ENCODE peak calls at places on chromosomes 7 and 10, in seven cellular contexts. V is IMR-90, Y is A549, K is HCT116, W is prostate gland, M is right lobe of liver, S is heart left ventricle. P is an unnamed sample.

GRCh38 chr7:48255046-48255445 is 83.8 kb downstream of the ABCA13 start:
- DNase-seq in V (peak), S (no peak), Y (no peak), W (no peak), M (no peak), K (no peak), P (no peak)

GRCh38 chr7:74424291-74424880 is 29.3 kb upstream of the GTF2IRD1 start:
- DNase-seq in W (no peak), K (no peak), V (no peak), M (no peak), S (no peak), Y (no peak), P (no peak)

GRCh38 chr7:131034166-131034881 is 293.4 kb upstream of the MKLN1 start:
- DNase-seq in M (no peak), S (no peak), Y (no peak), W (no peak), K (no peak), V (no peak), P (no peak)

GRCh38 chr7:114663502-114663901 is 248.9 kb downstream of the FOXP2 start:
- DNase-seq in K (peak), Y (no peak), W (no peak), S (no peak), M (no peak), V (peak), P (no peak)

GRCh38 chr10:123398180-123398591 is 244.0 kb downstream of the BUB3 start:
- DNase-seq in W (no peak), S (no peak), V (no peak), Y (no peak), M (no peak), K (no peak), P (no peak)

GRCh38 chr7:135976312-135977019 is 693 bp downstream of the MTPN start:
- DNase-seq in W (no peak), K (peak), Y (peak), V (peak), S (peak), M (peak), P (no peak)

GRCh38 chr10:95758351-95759025 is 2.5 kb downstream of the ENTPD1 start:
- DNase-seq in W (no peak), M (no peak), K (no peak), S (no peak), Y (no peak), V (peak), P (no peak)

GRCh38 chr10:120460191-120460590 is 3.2 kb downstream of the PLPP4 start:
- DNase-seq in V (no peak), K (no peak), W (no peak), M (no peak), Y (no peak), S (no peak), P (no peak)

GRCh38 chr7:44977304-44977858 is 1.4 kb downstream of the MYO1G start:
- DNase-seq in S (no peak), V (no peak), K (no peak), W (no peak), M (no peak), Y (no peak), P (no peak)

GRCh38 chr7:82443044-82443800 is at the start of gene CACNA2D1:
- DNase-seq in M (no peak), K (no peak), W (peak), V (no peak), Y (peak), S (peak), P (no peak)

GRCh38 chr10:13399236-13399635 is 51.1 kb upstream of the SEPHS1 start:
- DNase-seq in K (no peak), W (no peak), V (no peak), Y (no peak), M (no peak), S (no peak), P (no peak)

GRCh38 chr7:94565247-94565894 is 55.8 kb downstream of the CASD1 start:
- DNase-seq in M (no peak), V (no peak), W (no peak), S (no peak), K (no peak), Y (no peak), P (no peak)
- TF ChIP-seq POLR2A in M (no peak), V (no peak), W (no peak), S (no peak), K (no peak), Y (no peak), P (no peak)

DNA sequence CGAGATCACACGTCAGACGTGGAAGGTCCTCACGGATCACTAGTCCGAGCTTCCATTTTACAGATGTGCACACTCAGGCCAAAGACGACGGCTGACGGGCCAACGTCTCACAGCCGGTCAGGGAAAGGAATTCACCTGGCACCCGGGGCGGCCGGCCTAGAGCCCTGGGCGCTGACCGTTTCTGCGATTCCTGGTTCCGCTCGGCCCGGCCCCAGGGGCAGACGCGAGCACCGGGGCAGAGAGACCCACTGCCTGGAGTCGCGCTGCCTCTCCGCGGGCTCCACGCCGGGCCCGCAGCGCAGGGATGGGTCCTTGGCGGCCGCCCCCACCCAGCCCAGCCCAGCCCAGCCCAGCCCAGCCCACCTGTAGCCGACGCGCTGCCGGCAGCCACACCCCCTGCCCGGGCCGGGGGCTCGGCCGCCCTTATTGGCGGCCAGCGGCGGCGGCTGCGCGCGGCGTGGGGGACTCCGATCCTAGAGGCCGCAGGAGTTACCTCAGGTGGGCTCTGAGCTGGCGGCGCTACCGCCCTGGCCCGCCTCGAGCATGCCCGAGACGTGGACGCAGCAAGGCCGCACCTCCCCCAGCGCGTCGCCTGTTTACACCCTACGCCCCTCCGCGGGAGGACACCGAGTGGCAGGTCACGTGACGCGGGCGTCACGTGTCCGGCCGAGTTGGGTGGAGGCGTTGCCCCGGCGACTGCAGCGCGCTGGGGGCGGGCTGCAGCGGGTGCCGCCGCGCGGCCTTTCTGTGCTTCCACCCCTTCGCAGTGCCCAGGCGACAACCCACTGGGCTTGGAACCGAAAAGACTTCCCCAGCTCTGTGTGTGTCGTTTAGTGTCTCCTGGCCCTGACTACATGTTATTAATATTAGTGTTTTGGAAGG is 78.1 kb downstream of the ZFAND4 start:
- DNase-seq in W (peak), S (peak), M (peak), V (peak), K (peak), Y (peak), P (peak)
- TF ChIP-seq CTCF in W (peak), S (no peak), M (no peak), V (peak), K (no peak), Y (no peak), P (peak)

GRCh38 chr7:150367187-150367510 is 1.5 kb upstream of the REPIN1 start:
- DNase-seq in V (no peak), W (no peak), Y (no peak), K (no peak), M (no peak), S (no peak), P (no peak)

GRCh38 chr7:150368884-150369739 is 490 bp downstream of the REPIN1 start:
- DNase-seq in W (peak), V (peak), Y (peak), M (peak), S (peak), K (peak), P (peak)

GRCh38 chr7:150365673-150366398 is 2.8 kb upstream of the REPIN1 start:
- DNase-seq in M (no peak), Y (no peak), W (no peak), S (no peak), V (no peak), K (no peak), P (no peak)

GRCh38 chr7:150368098-150368883 is at the start of gene REPIN1:
- DNase-seq in K (peak), Y (peak), V (peak), W (peak), S (peak), M (peak), P (peak)

DNA sequence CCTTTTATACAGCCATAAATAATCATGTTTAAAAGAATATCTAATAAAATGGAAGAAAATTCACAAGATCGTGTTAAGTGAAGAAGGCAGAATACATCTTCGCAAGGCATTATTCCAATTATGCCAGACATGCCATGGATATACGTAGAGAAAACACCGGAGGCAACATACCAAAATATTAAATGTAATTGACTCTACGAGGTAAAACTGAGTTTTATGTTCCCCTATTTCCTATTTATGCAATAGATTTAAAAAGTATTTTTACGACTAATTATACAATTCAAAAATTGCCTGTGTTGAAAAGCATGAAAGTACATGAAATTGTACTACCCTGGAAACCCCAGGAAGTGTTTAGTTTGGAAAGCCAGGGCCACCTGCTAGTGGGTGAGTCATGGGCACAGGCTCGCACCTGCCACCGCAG is 935 bp upstream of the REPIN1 start:
- DNase-seq in V (peak), M (no peak), K (no peak), S (no peak), Y (peak), W (no peak), P (no peak)
- H3K27ac ChIP-seq in V (peak), M (peak), K (peak), S (peak), Y (peak), W (peak), P (peak)

GRCh38 chr7:100888529-100888987 is 957 bp downstream of the UFSP1 start:
- DNase-seq in W (no peak), Y (no peak), V (no peak), K (no peak), M (no peak), S (no peak), P (no peak)

GRCh38 chr7:100887955-100888481 is 1.5 kb downstream of the UFSP1 start:
- DNase-seq in Y (no peak), W (no peak), S (no peak), M (no peak), K (no peak), V (no peak), P (no peak)

GRCh38 chr7:100889761-100890639 is 485 bp upstream of the UFSP1 start:
- DNase-seq in V (peak), K (peak), W (peak), S (peak), M (peak), Y (peak), P (peak)

GRCh38 chr7:100890640-100891521 is 1.4 kb upstream of the UFSP1 start:
- DNase-seq in W (no peak), Y (no peak), K (no peak), V (no peak), M (no peak), S (no peak), P (no peak)

DNA sequence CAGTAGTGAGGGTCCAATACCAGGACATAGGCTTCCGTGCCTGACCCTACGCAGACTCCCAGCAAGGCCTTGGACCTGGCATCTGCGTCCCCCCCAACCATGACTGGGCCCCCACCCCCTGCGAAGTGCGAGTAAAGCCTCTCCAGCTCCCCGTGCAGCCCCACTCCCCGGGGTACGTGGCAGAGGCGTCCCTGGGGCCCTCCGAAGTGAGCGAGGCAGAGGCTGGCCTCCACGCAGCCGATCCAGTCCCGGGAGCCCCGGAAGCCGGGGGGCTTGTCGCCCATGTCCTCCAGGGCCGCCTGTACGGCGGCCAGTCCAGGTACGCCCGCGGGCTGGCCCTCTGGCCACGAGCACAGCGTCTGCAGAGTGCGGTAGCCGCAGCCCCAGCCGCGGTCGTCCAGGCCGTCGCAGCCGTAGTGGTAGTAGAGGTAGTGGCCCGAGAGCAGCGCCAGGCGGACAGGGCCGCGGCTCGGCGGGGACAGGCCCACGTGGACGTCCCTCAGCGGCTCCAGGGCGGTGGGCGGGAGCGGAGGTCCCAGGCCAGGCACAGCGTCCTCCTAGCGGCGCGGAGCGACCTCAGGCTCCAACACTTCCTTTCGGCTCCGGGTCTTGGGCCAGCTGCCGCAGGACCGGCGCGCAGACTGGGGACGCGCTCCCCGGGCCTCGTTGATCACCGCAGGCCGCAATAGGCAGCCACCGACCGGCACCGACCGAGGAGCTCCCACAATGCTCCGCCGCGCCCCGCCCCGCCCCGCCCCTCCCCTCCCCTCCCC is at the start of gene UFSP1:
- DNase-seq in M (no peak), S (no peak), K (peak), W (no peak), V (no peak), Y (no peak), P (no peak)
- TF ChIP-seq POLR2A in M (peak), S (no peak), K (peak), W (no peak), V (peak), Y (no peak), P (no peak)

GRCh38 chr7:28358423-28358868 is 53.9 kb upstream of the CREB5 start:
- DNase-seq in M (no peak), K (peak), V (peak), S (no peak), Y (peak), W (no peak), P (no peak)
- TF ChIP-seq CTCF in M (no peak), K (no peak), V (no peak), S (no peak), Y (no peak), W (no peak), P (no peak)

DNA sequence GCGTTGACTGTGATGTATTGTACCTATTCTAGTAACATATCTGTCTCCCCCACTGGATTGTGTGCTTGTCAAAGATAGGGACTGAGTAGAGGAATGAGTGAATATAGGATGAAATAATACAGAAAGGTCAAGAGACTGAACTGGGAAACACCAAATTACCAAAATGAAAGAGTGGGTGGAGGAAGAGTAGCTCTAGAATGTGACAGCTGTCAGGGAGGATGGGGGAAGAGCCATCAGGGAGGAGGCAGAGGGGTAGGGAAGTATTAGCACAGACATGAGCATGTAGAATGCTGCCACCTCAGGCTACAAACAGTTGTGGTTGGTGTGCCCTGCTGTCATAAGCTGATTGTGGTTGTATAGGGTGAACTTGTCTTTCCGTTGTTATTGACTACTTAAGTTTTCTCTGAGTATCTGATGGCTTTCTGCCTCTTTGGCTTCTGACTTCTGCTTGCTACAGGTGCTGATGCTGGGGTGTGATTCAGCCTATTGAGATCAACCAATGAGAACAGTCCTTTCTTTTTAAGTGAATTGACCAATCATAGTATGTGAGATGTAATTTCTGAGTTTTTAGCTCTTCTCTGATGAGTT is 5.6 kb downstream of the CCSER2 start:
- DNase-seq in K (no peak), Y (no peak), V (peak), M (no peak), W (no peak), S (no peak), P (no peak)
- H3K27ac ChIP-seq in K (no peak), Y (no peak), V (no peak), M (no peak), W (no peak), S (no peak), P (no peak)

GRCh38 chr7:65037740-65038678 is 31.5 kb upstream of the ERV3-1 start:
- DNase-seq in W (peak), S (peak), Y (peak), V (peak), M (peak), K (peak), P (peak)
- TF ChIP-seq POLR2A in W (peak), S (no peak), Y (peak), V (peak), M (peak), K (no peak), P (no peak)

DNA sequence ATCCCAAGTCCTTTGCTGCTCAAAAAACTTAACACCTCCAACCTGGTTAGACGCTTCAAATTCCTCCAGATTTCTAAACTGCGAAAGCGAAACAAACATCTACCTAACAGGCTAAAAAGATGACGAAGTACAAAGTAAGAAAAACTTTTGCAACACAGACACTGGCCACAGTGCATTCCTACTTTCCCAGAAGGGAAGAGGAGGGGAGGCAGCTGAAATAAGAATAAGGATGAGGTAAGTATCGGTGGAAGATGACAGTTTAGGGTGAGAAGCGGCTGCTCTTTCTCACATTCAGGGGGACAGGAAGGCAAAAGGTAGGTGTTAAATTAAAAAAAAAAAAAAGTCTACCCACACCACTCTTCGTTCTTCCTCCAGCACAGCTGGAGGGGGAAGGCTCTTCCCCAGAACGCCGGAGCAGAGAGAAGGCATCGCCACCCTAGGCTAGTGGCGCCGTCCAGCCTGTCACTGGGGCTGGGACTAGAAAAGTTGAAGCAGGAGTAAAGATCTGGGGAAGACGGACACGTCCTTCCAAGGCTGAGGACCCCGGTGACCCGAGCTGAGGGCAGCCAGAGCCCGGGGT is 909 bp downstream of the DNAJC1 start:
- DNase-seq in W (peak), Y (no peak), S (no peak), M (no peak), K (no peak), V (peak), P (no peak)
- TF ChIP-seq CTCF in W (no peak), Y (no peak), S (no peak), M (no peak), K (no peak), V (no peak), P (no peak)

DNA sequence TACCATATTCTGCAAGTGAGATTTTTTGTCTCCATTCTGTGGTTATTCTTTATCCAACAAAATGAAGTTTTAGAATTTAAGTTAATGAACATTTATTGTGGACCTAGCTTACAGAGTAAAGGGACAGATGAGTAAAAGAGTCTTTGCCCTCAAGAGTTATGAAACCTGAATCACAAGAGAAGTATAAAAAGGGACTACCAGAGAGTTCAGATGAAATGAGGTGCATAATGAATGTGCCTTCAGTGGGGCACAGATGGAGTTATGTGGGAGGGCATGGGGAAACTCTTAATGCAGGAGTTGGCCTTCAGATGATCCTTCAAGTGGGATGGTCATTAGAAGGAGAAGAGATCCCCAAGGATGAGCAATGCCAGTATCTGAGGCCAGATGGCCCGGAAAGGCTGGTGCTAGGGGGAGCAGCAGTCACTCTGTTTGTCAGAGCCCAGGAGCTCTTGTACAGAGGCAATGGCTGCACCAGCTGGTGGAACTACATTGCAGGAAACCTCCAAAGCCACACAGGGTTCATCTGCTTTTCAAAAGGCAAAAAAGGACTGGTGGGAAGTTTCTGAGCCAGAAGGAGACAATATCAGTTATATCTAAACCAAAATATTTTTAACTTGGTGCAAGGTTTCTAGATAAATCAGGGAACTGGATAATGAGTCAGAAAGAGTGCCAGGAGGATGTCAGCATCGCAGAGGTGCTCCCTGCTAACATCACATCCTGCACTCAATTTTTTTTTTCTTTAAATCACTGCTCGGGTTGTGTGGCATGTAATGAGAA is 162.0 kb downstream of the KLF6 start:
- DNase-seq in S (no peak), W (no peak), K (no peak), M (no peak), Y (no peak), V (peak), P (no peak)
- H3K27ac ChIP-seq in S (peak), W (no peak), K (no peak), M (no peak), Y (no peak), V (peak), P (no peak)

GRCh38 chr7:138289864-138290263 is 170.2 kb upstream of the TRIM24 start:
- DNase-seq in M (no peak), Y (no peak), W (no peak), K (no peak), S (no peak), V (no peak), P (no peak)
- TF ChIP-seq POLR2A in M (no peak), Y (no peak), W (no peak), K (no peak), S (no peak), V (no peak), P (no peak)